ENCODE peak calls at places on chromosome 5, in eight cellular contexts. I, A, Y, G, E, F, W and C are unnamed samples.

GRCh38 chr5:174204914-174205313 is 159.4 kb downstream of the NSG2 start:
- DNase-seq in I (no peak), A (peak), Y (no peak), G (no peak), E (no peak), F (no peak), W (no peak), C (no peak)

GRCh38 chr5:35202319-35203111 is 27.8 kb downstream of the PRLR start:
- DNase-seq in I (no peak), A (peak), Y (no peak), G (peak), E (no peak), F (peak), W (peak), C (peak)

GRCh38 chr5:68187268-68188055 is 28.1 kb upstream of the PIK3R1 start:
- DNase-seq in I (no peak), A (peak), Y (peak), G (peak), E (no peak), F (no peak), W (no peak), C (no peak)

GRCh38 chr5:164000819-164001218 is 495.4 kb downstream of the MAT2B start:
- DNase-seq in I (no peak), A (no peak), Y (no peak), G (no peak), E (no peak), F (peak), W (no peak), C (no peak)

GRCh38 chr5:168409601-168410458 is 76.4 kb upstream of the RARS1 start:
- DNase-seq in I (no peak), A (peak), Y (no peak), G (peak), E (no peak), F (peak), W (no peak), C (peak)

GRCh38 chr5:8773091-8773615 is 772.7 kb downstream of the SEMA5A start:
- DNase-seq in I (no peak), A (no peak), Y (no peak), G (no peak), E (no peak), F (peak), W (no peak), C (no peak)

GRCh38 chr5:162882629-162883028 is 554.8 kb upstream of the CCNG1 start:
- DNase-seq in I (no peak), A (no peak), Y (no peak), G (no peak), E (no peak), F (no peak), W (no peak), C (no peak)

GRCh38 chr5:120174089-120174488 is 290.0 kb upstream of the PRR16 start:
- DNase-seq in I (no peak), A (no peak), Y (no peak), G (no peak), E (no peak), F (no peak), W (no peak), C (no peak)

GRCh38 chr5:42366051-42366450 is 57.2 kb upstream of the GHR start:
- DNase-seq in I (no peak), A (no peak), Y (no peak), G (no peak), E (no peak), F (no peak), W (no peak), C (no peak)

GRCh38 chr5:59069438-59070079 is 486.7 kb downstream of the RAB3C start:
- DNase-seq in I (no peak), A (no peak), Y (no peak), G (peak), E (peak), F (peak), W (no peak), C (peak)

GRCh38 chr5:113447651-113448050 is 12.9 kb upstream of the TSSK1B start:
- DNase-seq in I (no peak), A (peak), Y (no peak), G (no peak), E (no peak), F (no peak), W (no peak), C (peak)

GRCh38 chr5:154138701-154139100 is 51.8 kb upstream of the GALNT10 start:
- DNase-seq in I (no peak), A (no peak), Y (no peak), G (no peak), E (no peak), F (no peak), W (no peak), C (no peak)

GRCh38 chr5:15286659-15287058 is 213.3 kb upstream of the FBXL7 start:
- DNase-seq in I (no peak), A (peak), Y (no peak), G (no peak), E (no peak), F (no peak), W (no peak), C (no peak)

GRCh38 chr5:82225525-82226172 is 52.5 kb downstream of the RPS23 start:
- DNase-seq in I (peak), A (peak), Y (no peak), G (peak), E (peak), F (peak), W (peak), C (peak)

GRCh38 chr5:96601811-96602244 is 60.3 kb upstream of the CAST start:
- DNase-seq in I (no peak), A (peak), Y (no peak), G (peak), E (no peak), F (peak), W (peak), C (peak)

GRCh38 chr5:137706841-137707240 is 29.0 kb downstream of the KLHL3 start:
- DNase-seq in I (no peak), A (no peak), Y (no peak), G (peak), E (no peak), F (no peak), W (no peak), C (peak)

GRCh38 chr5:21199087-21199486 is 1211.1 kb upstream of the CDH18 start:
- DNase-seq in I (no peak), A (no peak), Y (no peak), G (no peak), E (no peak), F (peak), W (no peak), C (no peak)

GRCh38 chr5:89211836-89212235 is 328.9 kb upstream of the MEF2C start:
- DNase-seq in I (no peak), A (no peak), Y (no peak), G (peak), E (no peak), F (peak), W (no peak), C (peak)

GRCh38 chr5:6837519-6838110 is 124.4 kb downstream of the TENT4A start:
- DNase-seq in I (peak), A (peak), Y (no peak), G (no peak), E (no peak), F (peak), W (peak), C (no peak)

DNA sequence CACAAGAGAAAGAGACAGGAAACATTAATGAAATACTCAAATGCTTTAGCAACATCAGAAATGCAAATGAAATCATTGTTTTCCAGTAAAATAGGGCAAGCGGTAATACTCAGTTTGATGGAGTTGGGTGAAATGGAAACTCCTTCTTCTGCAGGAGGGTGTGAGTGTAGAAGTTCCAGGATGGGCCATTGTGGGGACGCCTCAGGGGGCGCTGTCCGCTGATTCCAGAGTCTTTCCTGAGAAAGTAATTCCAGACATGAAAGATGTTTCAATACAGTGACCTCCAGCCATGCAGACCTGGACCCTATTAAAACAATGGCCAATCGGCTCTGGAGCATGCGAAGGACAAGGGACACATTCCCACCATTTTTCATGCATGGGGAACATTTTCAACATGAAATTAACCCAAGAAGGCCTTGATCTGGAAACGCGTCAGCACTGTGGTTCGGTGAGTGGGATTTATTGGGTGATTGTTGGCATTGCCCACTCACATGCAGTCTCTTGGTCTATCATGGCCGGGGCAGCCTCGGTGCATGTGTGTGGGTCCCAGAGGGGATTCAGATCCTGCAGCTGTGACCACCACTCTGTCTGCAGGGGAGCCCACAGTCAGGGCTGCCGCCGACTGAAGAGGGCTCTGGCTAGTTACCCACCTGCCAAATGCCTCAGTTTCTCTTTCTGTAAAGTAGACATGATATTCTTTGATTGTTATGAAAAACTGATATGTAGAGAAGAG is 132.6 kb upstream of the IRX4 start:
- DNase-seq in I (no peak), A (peak), Y (no peak), G (no peak), E (no peak), F (no peak), W (no peak), C (no peak)
- TF ChIP-seq CTCF in I (no peak), A (no peak), Y (peak), G (no peak), E (no peak), F (no peak), W (no peak), C (peak)

GRCh38 chr5:77631166-77631582 is 7.3 kb downstream of the OTP start:
- DNase-seq in I (no peak), A (no peak), Y (no peak), G (no peak), E (no peak), F (no peak), W (no peak), C (no peak)

GRCh38 chr5:77628840-77629552 is 9.5 kb downstream of the OTP start:
- DNase-seq in I (no peak), A (no peak), Y (no peak), G (no peak), E (no peak), F (no peak), W (no peak), C (no peak)

GRCh38 chr5:77632526-77633268 is 5.8 kb downstream of the OTP start:
- DNase-seq in I (no peak), A (no peak), Y (no peak), G (no peak), E (no peak), F (no peak), W (no peak), C (no peak)

GRCh38 chr5:77629553-77630245 is 8.8 kb downstream of the OTP start:
- DNase-seq in I (peak), A (no peak), Y (no peak), G (no peak), E (no peak), F (no peak), W (no peak), C (no peak)

DNA sequence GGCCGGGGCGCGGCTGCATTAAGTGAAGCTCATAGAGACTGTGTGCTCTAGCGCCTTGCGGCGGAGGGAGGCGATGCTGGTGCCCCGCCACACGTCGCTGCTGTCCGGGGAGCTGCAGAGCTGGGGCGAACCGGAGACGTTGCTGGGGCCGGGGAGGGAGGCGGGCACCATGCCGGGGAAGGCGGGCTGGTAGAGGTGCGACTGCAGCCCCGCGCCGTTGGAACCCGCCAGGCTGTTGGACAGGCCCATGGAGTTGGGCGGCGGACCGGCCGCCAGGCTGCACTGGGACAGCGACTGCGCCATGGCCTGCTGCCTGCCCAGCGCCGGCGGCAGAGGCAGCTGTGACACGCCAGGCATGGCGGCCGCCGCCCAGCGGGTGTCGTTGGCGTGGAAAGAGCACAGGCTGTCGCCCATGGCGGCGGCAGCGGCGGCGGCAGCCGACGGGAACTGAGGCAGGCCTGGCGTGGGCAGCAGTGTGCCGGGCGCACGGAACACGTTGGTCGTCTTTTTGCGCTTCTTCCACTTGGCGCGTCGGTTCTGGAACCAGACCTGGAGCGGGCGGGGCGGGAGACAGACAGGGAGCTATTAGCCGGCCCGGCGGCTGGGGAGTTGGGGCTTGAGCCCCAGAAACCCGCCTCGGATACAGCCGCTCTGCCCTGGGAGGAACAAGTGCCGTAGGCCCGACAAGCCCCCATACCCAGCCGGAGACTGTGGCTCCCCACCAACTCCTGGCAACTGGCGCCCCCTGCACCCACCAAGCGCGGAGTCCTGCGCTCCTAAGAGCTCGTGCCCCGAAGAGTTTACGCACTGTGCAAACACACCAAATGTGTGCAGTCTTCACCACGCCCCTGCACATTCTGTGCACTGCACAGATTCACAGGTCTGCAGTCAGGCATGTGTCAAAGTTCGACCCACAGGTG is 8.0 kb downstream of the OTP start:
- DNase-seq in I (peak), A (peak), Y (no peak), G (no peak), E (no peak), F (peak), W (peak), C (no peak)
- TF ChIP-seq CTCF in I (no peak), A (no peak), Y (peak), G (no peak), E (no peak), F (no peak), W (peak), C (no peak)

GRCh38 chr5:4295663-4296339 is 700.2 kb downstream of the IRX1 start:
- DNase-seq in I (no peak), A (peak), Y (peak), G (no peak), E (no peak), F (peak), W (no peak), C (no peak)
- TF ChIP-seq CTCF in I (no peak), A (no peak), Y (peak), G (no peak), E (no peak), F (peak), W (peak), C (no peak)

DNA sequence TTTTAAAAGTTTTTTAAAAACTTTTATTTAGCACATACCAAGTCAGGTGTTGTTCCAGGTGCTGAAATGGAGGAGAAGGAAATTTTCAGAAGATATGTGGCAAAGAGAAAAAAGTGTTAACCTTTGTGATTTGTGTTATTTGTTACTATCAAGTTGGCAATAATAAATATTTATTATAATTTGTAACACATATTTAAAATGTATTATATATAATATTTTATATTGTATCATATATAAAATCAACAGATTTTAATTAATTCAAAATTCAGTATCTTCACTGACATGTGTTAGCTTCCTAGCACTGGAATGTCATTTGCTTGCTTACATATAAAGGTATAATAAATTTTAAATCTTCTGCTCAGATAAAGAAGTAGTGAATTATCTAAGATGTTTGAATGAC is 71.5 kb downstream of the STK32A start:
- DNase-seq in I (no peak), A (no peak), Y (no peak), G (no peak), E (no peak), F (no peak), W (no peak), C (no peak)
- TF ChIP-seq CTCF in I (no peak), A (no peak), Y (no peak), G (no peak), E (no peak), F (no peak), W (no peak), C (no peak)

DNA sequence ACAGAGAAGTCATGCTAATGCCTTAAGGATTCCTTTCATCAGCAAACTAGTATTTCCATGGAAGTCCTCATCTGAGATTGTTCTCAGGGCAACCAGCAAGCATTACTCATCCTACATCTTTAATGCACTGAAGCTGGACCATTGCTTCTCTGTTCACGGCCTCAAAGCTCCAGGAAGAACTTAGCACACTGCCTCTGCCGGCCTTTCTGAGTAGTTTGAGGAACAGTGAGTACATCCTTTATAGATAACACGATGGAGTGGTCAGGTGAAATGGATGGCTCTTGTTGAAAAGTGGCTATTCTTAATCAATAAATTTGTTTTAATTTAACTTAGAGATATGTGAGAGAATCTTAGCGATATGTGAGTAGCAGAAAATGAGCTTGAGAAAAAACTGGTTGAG is 35.8 kb downstream of the MEGF10 start:
- DNase-seq in I (no peak), A (no peak), Y (no peak), G (no peak), E (no peak), F (no peak), W (no peak), C (peak)
- TF ChIP-seq CTCF in I (no peak), A (no peak), Y (no peak), G (no peak), E (no peak), F (no peak), W (no peak), C (peak)

DNA sequence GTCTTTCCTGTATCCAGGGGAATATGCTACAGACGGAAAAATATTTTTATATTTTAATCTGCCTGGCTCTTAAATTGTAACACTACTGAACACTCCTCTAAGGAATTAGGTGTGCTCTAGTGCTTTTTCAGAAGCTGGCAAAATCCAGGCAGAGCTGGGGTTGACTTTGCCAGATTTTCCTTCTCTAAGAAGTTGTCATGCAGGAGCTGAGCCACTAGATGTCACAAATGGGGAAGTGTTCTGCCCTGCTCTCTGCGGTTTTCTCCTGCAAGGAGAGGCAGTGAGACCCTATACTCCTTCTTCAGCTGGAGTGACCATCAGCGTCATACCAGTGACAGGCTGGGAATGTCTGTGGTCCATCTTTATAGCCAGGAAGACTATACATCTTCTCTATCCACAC is 112.5 kb downstream of the HAPLN1 start:
- DNase-seq in I (no peak), A (peak), Y (no peak), G (peak), E (no peak), F (peak), W (peak), C (peak)
- TF ChIP-seq CTCF in I (peak), A (peak), Y (peak), G (peak), E (peak), F (peak), W (peak), C (peak)

GRCh38 chr5:171927345-171927941 is 79.0 kb downstream of the FBXW11 start:
- DNase-seq in I (no peak), A (no peak), Y (no peak), G (peak), E (no peak), F (no peak), W (no peak), C (no peak)
- TF ChIP-seq CTCF in I (no peak), A (peak), Y (peak), G (peak), E (no peak), F (peak), W (no peak), C (peak)

GRCh38 chr5:28473531-28474107 is 1435.2 kb upstream of the CDH9 start:
- DNase-seq in I (no peak), A (peak), Y (no peak), G (no peak), E (no peak), F (peak), W (no peak), C (no peak)
- TF ChIP-seq CTCF in I (no peak), A (peak), Y (peak), G (no peak), E (no peak), F (no peak), W (no peak), C (peak)